ENCODE peak calls at places on chromosomes 2 and 18, in ten cellular contexts. B, D, L, U, O, F, X, H, A and Z are unnamed samples. For H3K4me1, H3K9me3 and H3K36me3, the result is how much of the 10 kb centered on the place peaks cover.

GRCh38 chr2:230762317-230762896 is 49.8 kb downstream of the CAB39 start:
- DNase-seq in B (no peak), D (no peak), L (no peak), U (no peak), O (no peak), F (peak), X (peak), H (no peak), A (no peak), Z (no peak)

GRCh38 chr18:50287028-50287440 is 458 bp downstream of the CXXC1 start:
- DNase-seq in B (peak), D (no peak), L (no peak), U (no peak), O (no peak), F (no peak), X (no peak), H (no peak), A (no peak), Z (no peak)

GRCh38 chr18:68549257-68549871 is 165.5 kb downstream of the TMX3 start:
- DNase-seq in B (no peak), D (no peak), L (no peak), U (no peak), O (no peak), F (no peak), X (no peak), H (peak), A (no peak), Z (no peak)

GRCh38 chr18:32418148-32418547 is 52.5 kb downstream of the GAREM1 start:
- DNase-seq in B (no peak), D (no peak), L (no peak), U (no peak), O (no peak), F (peak), X (no peak), H (no peak), A (no peak), Z (no peak)

GRCh38 chr2:165469417-165469816 is at the start of gene CSRNP3:
- DNase-seq in B (no peak), D (peak), L (peak), U (peak), O (no peak), F (peak), X (peak), H (peak), A (peak), Z (peak)

GRCh38 chr2:5696741-5697521 is 4.7 kb downstream of the SOX11 start:
- DNase-seq in B (no peak), D (no peak), L (peak), U (no peak), O (no peak), F (no peak), X (peak), H (peak), A (no peak), Z (no peak)

GRCh38 chr2:209629622-209630021 is 142.0 kb upstream of the UNC80 start:
- DNase-seq in B (no peak), D (no peak), L (no peak), U (no peak), O (no peak), F (no peak), X (no peak), H (peak), A (no peak), Z (no peak)

GRCh38 chr2:234495801-234496441 is 960 bp downstream of the ARL4C start:
- DNase-seq in B (peak), D (peak), L (no peak), U (no peak), O (peak), F (no peak), X (peak), H (peak), A (peak), Z (no peak)

GRCh38 chr2:16321872-16322271 is 343.8 kb downstream of the CYRIA start:
- DNase-seq in B (no peak), D (no peak), L (no peak), U (no peak), O (no peak), F (peak), X (peak), H (no peak), A (no peak), Z (no peak)

GRCh38 chr2:289362-290089 is 1.6 kb upstream of the ALKAL2 start:
- DNase-seq in B (peak), D (no peak), L (no peak), U (no peak), O (no peak), F (no peak), X (peak), H (peak), A (no peak), Z (no peak)

GRCh38 chr2:223580951-223581350 is 21.2 kb downstream of the SCG2 start:
- DNase-seq in B (no peak), D (no peak), L (no peak), U (no peak), O (no peak), F (no peak), X (peak), H (peak), A (no peak), Z (no peak)

GRCh38 chr2:29423267-29423666 is 308.1 kb downstream of the CLIP4 start:
- DNase-seq in B (no peak), D (no peak), L (no peak), U (no peak), O (no peak), F (peak), X (peak), H (no peak), A (no peak), Z (no peak)

GRCh38 chr2:112691761-112692370 is 29.0 kb upstream of the NT5DC4 start:
- DNase-seq in B (no peak), D (no peak), L (no peak), U (no peak), O (no peak), F (no peak), X (no peak), H (peak), A (no peak), Z (no peak)

GRCh38 chr18:58391113-58391892 is 237.6 kb downstream of the ALPK2 start:
- DNase-seq in B (no peak), D (no peak), L (no peak), U (no peak), O (no peak), F (no peak), X (no peak), H (no peak), A (no peak), Z (no peak)

GRCh38 chr2:57698935-57699449 is 347.6 kb upstream of the VRK2 start:
- DNase-seq in B (no peak), D (no peak), L (no peak), U (no peak), O (no peak), F (no peak), X (no peak), H (no peak), A (no peak), Z (no peak)

GRCh38 chr2:234444888-234445287 is 52.0 kb downstream of the ARL4C start:
- DNase-seq in B (peak), D (peak), L (peak), U (no peak), O (peak), F (peak), X (no peak), H (peak), A (peak), Z (no peak)

GRCh38 chr2:230913406-230913805 is 11.6 kb downstream of the GPR55 start:
- DNase-seq in B (peak), D (no peak), L (no peak), U (no peak), O (no peak), F (peak), X (peak), H (no peak), A (peak), Z (no peak)

GRCh38 chr2:9630001-9630749 is 622 bp downstream of the YWHAQ start:
- DNase-seq in B (peak), D (peak), L (peak), U (peak), O (peak), F (peak), X (peak), H (peak), A (peak), Z (peak)

DNA sequence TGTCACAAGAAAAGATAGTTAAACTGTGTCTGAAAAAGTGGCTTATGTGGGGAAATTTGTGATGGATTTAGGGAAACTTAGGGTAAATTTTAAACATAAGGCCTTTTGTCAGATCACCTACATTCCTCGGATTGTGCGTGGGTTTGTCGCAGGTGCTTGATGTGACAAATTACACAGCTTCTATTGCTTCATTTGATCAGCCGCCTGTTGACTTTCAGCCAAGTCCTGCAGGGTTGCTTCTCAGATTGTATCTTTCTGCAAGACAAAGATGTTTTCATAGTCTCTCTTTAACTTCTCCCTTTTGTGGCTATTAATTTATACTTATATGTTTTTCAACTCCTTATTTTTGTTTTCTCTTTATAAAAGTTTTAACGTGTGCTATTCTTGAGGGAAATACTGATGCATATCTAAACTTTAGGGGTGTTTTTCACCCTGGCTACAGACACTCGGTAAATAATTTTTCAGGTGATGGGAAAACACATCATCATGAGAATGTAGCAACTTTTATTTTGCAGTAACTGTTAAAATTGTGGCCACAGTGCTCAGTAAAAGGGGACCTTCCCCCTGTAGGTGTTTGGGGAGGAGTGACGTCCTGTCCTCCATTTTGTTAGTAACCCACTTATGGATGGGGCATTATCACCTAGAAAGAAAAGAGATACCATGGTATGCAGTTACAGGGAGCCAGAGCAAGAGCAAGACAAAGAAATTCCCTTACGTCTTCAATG is 31.4 kb downstream of the GALM start:
- DNase-seq in B (no peak), D (no peak), L (no peak), U (peak), O (peak), F (no peak), X (no peak), H (no peak), A (no peak), Z (no peak)
- H3K4me1 ChIP-seq in B (under half), D (under half), L (under half), U (under half), O (half or more), F (under half), X (under half), H (under half), A (under half), Z (under half)

GRCh38 chr18:78901923-78902794 is 77.5 kb upstream of the SALL3 start:
- DNase-seq in B (no peak), D (no peak), L (no peak), U (no peak), O (no peak), F (no peak), X (no peak), H (no peak), A (no peak), Z (peak)
- H3K9me3 ChIP-seq in B (under half), D (under half), L (under half), U (under half), O (under half), F (under half), X (under half), H (half or more), A (under half), Z (under half)

GRCh38 chr2:197464180-197464579 is 10.8 kb downstream of the COQ10B start:
- DNase-seq in B (no peak), D (no peak), L (no peak), U (no peak), O (no peak), F (no peak), X (no peak), H (peak), A (no peak), Z (no peak)
- H3K36me3 ChIP-seq in B (under half), D (half or more), L (half or more), U (under half), O (under half), F (under half), X (under half), H (under half), A (under half), Z (half or more)

GRCh38 chr2:55162284-55163006 is 69.6 kb downstream of the CLHC1 start:
- DNase-seq in B (no peak), D (no peak), L (no peak), U (no peak), O (no peak), F (no peak), X (peak), H (no peak), A (no peak), Z (no peak)

GRCh38 chr2:55164534-55165104 is 67.5 kb downstream of the CLHC1 start:
- DNase-seq in B (no peak), D (no peak), L (no peak), U (no peak), O (no peak), F (no peak), X (no peak), H (no peak), A (no peak), Z (no peak)

GRCh38 chr2:55161295-55162210 is 70.5 kb downstream of the CLHC1 start:
- DNase-seq in B (peak), D (no peak), L (no peak), U (no peak), O (no peak), F (no peak), X (no peak), H (no peak), A (no peak), Z (no peak)

GRCh38 chr2:55163895-55164509 is 68.1 kb downstream of the CLHC1 start:
- DNase-seq in B (no peak), D (no peak), L (no peak), U (no peak), O (no peak), F (peak), X (no peak), H (no peak), A (no peak), Z (no peak)

GRCh38 chr2:55163258-55163657 is 68.8 kb downstream of the CLHC1 start:
- DNase-seq in B (no peak), D (no peak), L (no peak), U (no peak), O (no peak), F (no peak), X (no peak), H (peak), A (no peak), Z (no peak)
- H3K4me1 ChIP-seq in B (under half), D (under half), L (under half), U (under half), O (under half), F (under half), X (under half), H (under half), A (under half), Z (under half)

DNA sequence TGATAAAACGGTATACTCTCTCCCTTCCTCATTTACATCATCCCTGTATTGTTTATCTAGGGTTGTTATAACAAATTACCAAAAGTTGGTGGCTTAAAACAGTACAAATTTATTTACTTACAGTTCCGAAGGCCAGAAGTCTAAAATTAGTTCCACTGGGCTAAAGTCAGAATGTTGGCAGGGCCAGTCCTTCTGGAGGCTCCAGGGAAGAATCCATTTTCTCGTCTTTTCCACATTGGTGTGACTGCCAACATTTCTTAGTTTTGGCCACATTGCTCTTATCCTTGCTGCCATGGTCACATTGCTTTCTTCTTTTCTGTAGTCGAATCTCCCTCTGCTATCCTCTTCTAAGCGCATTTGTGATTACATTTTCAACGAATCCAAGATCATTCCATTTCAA is 34.7 kb downstream of the ICOS start:
- DNase-seq in B (no peak), D (no peak), L (no peak), U (no peak), O (no peak), F (no peak), X (no peak), H (no peak), A (no peak), Z (no peak)
- H3K9me3 ChIP-seq in B (under half), D (under half), L (under half), U (under half), O (under half), F (under half), X (under half), H (under half), A (under half), Z (under half)

GRCh38 chr2:171834286-171834685 is 59.8 kb downstream of the SLC25A12 start:
- DNase-seq in B (no peak), D (no peak), L (no peak), U (no peak), O (no peak), F (no peak), X (no peak), H (no peak), A (no peak), Z (no peak)

GRCh38 chr2:171832489-171832888 is 61.6 kb downstream of the SLC25A12 start:
- DNase-seq in B (no peak), D (no peak), L (no peak), U (no peak), O (no peak), F (no peak), X (no peak), H (no peak), A (no peak), Z (no peak)

GRCh38 chr2:171841996-171842395 is 52.0 kb downstream of the SLC25A12 start:
- DNase-seq in B (no peak), D (no peak), L (no peak), U (no peak), O (no peak), F (no peak), X (no peak), H (no peak), A (no peak), Z (no peak)

GRCh38 chr2:171837736-171838135 is 56.3 kb downstream of the SLC25A12 start:
- DNase-seq in B (no peak), D (no peak), L (no peak), U (no peak), O (no peak), F (peak), X (no peak), H (peak), A (no peak), Z (no peak)

GRCh38 chr2:171836151-171836910 is 57.7 kb downstream of the SLC25A12 start:
- DNase-seq in B (no peak), D (no peak), L (no peak), U (no peak), O (no peak), F (no peak), X (no peak), H (peak), A (no peak), Z (no peak)
- H3K36me3 ChIP-seq in B (under half), D (half or more), L (half or more), U (under half), O (under half), F (under half), X (under half), H (under half), A (under half), Z (under half)

GRCh38 chr2:64980192-64980591 is 9.0 kb upstream of the SLC1A4 start:
- DNase-seq in B (no peak), D (no peak), L (no peak), U (no peak), O (no peak), F (no peak), X (no peak), H (no peak), A (no peak), Z (no peak)

GRCh38 chr2:64982311-64982857 is 6.8 kb upstream of the SLC1A4 start:
- DNase-seq in B (no peak), D (no peak), L (no peak), U (no peak), O (no peak), F (no peak), X (no peak), H (no peak), A (no peak), Z (no peak)

GRCh38 chr2:64978514-64979268 is 10.5 kb upstream of the SLC1A4 start:
- DNase-seq in B (no peak), D (no peak), L (no peak), U (no peak), O (no peak), F (no peak), X (no peak), H (peak), A (no peak), Z (no peak)

GRCh38 chr2:64982932-64983331 is 6.3 kb upstream of the SLC1A4 start:
- DNase-seq in B (no peak), D (no peak), L (no peak), U (no peak), O (no peak), F (no peak), X (no peak), H (no peak), A (no peak), Z (no peak)

DNA sequence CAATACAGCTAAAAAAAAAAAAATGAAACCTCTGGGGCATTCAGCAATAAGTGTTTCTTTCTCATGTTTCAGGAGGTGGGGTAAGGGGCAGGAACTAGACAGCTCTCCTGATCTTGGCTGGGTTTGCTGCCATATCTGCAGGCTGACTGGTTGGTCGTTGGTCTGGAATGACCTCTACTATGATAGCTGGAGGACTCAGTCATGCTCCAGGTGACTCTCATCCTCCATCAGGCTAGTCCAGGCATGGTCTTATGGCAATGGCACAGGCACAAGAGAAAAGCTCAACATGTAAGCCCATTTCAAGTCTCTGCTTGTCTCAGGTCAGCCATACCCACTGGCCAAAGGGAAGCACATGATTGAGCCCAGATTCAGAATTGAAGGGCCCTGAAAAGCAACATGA is 9.5 kb upstream of the SLC1A4 start:
- DNase-seq in B (no peak), D (no peak), L (no peak), U (no peak), O (no peak), F (no peak), X (no peak), H (no peak), A (no peak), Z (no peak)
- H3K4me1 ChIP-seq in B (under half), D (under half), L (under half), U (under half), O (under half), F (under half), X (under half), H (under half), A (under half), Z (under half)

DNA sequence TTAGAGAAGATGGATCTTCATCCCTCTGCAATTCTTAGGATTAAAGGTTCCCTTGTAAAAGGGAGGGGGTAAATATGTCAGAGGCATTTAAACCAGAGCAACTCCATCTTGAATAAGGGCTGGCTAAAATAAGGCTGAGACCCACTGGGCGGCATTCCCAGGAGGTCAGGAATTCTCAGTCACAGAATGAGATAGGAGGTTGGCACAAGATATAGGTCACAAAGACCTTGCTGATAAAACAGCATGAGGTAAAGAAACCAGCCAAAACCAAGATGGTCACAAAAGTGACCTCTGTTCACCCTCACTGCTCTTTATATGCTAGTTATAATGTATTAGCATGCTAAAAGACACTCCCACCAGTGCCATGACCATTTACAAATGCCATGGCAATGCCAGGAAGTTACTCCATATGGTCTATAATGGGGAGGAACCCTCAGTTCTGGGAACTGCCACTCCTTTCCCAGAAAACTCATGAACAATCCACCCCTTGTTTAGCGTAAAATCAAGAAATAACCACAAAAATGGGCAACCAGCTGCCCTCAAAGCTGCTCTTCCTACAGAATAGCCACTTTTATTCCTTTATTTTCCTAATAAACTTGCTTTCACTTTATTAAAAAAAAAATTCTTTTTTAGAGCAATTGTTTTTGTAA is 205.4 kb upstream of the RGPD4 start:
- DNase-seq in B (no peak), D (peak), L (peak), U (no peak), O (no peak), F (no peak), X (no peak), H (no peak), A (peak), Z (no peak)
- H3K9me3 ChIP-seq in B (under half), D (under half), L (under half), U (under half), O (under half), F (under half), X (under half), H (under half), A (under half), Z (under half)

GRCh38 chr2:40410695-40411094 is 41.2 kb downstream of the SLC8A1 start:
- DNase-seq in B (no peak), D (no peak), L (no peak), U (no peak), O (no peak), F (no peak), X (no peak), H (no peak), A (no peak), Z (no peak)

GRCh38 chr2:40412456-40412855 is 39.4 kb downstream of the SLC8A1 start:
- DNase-seq in B (no peak), D (no peak), L (no peak), U (no peak), O (no peak), F (no peak), X (no peak), H (peak), A (no peak), Z (no peak)

GRCh38 chr2:40405440-40405839 is 46.5 kb downstream of the SLC8A1 start:
- DNase-seq in B (no peak), D (no peak), L (no peak), U (no peak), O (no peak), F (no peak), X (no peak), H (peak), A (no peak), Z (no peak)

GRCh38 chr2:40406485-40407289 is 45.2 kb downstream of the SLC8A1 start:
- DNase-seq in B (no peak), D (no peak), L (no peak), U (no peak), O (no peak), F (no peak), X (no peak), H (no peak), A (no peak), Z (no peak)

GRCh38 chr2:40409734-40410133 is 42.2 kb downstream of the SLC8A1 start:
- DNase-seq in B (no peak), D (no peak), L (no peak), U (no peak), O (no peak), F (no peak), X (no peak), H (no peak), A (no peak), Z (no peak)
- H3K36me3 ChIP-seq in B (under half), D (under half), L (under half), U (under half), O (under half), F (under half), X (under half), H (under half), A (under half), Z (under half)